ENCODE peak calls at places on chromosomes 5 and 9, in nine cellular contexts. D, W, L, V, U, I, H, R and S are unnamed samples.

GRCh38 chr9:120735415-120736126 is 21.3 kb upstream of the MEGF9 start:
- DNase-seq in D (peak), W (no peak), L (no peak), V (no peak), U (no peak), I (peak), H (peak), R (no peak), S (no peak)

GRCh38 chr5:43649256-43649655 is 46.3 kb downstream of the NNT start:
- DNase-seq in D (no peak), W (no peak), L (no peak), V (no peak), U (no peak), I (peak), H (peak), R (no peak), S (no peak)

GRCh38 chr9:128821584-128822406 is 3.5 kb downstream of the ENDOG start:
- DNase-seq in D (no peak), W (no peak), L (no peak), V (no peak), U (no peak), I (no peak), H (no peak), R (no peak), S (no peak)

GRCh38 chr5:76663573-76663972 is 40.4 kb upstream of the F2RL2 start:
- DNase-seq in D (no peak), W (no peak), L (no peak), V (no peak), U (no peak), I (no peak), H (peak), R (no peak), S (no peak)

GRCh38 chr5:145989428-145989827 is 53.0 kb downstream of the SH3RF2 start:
- DNase-seq in D (no peak), W (no peak), L (no peak), V (no peak), U (no peak), I (no peak), H (no peak), R (no peak), S (no peak)

GRCh38 chr9:70340572-70340971 is 73.9 kb downstream of the KLF9 start:
- DNase-seq in D (peak), W (no peak), L (no peak), V (no peak), U (peak), I (peak), H (peak), R (no peak), S (peak)

GRCh38 chr9:93648836-93649235 is 72.5 kb downstream of the PHF2 start:
- DNase-seq in D (no peak), W (no peak), L (no peak), V (no peak), U (no peak), I (no peak), H (no peak), R (no peak), S (no peak)

GRCh38 chr5:132136906-132137305 is 63.3 kb downstream of the CSF2 start:
- DNase-seq in D (no peak), W (no peak), L (no peak), V (no peak), U (no peak), I (peak), H (peak), R (no peak), S (no peak)

GRCh38 chr9:125141251-125141650 is 2.1 kb downstream of the SCAI start:
- DNase-seq in D (no peak), W (no peak), L (no peak), V (no peak), U (no peak), I (peak), H (peak), R (no peak), S (no peak)

GRCh38 chr5:38515648-38516047 is 40.8 kb downstream of the LIFR start:
- DNase-seq in D (no peak), W (no peak), L (no peak), V (no peak), U (peak), I (peak), H (peak), R (no peak), S (no peak)

GRCh38 chr5:180439911-180440769 is 54.0 kb upstream of the CNOT6 start:
- DNase-seq in D (no peak), W (no peak), L (no peak), V (no peak), U (no peak), I (no peak), H (no peak), R (no peak), S (no peak)

GRCh38 chr9:35847786-35848185 is 18.8 kb downstream of the TMEM8B start:
- DNase-seq in D (no peak), W (no peak), L (no peak), V (no peak), U (no peak), I (peak), H (no peak), R (no peak), S (no peak)

GRCh38 chr9:35816708-35817107 is 1.9 kb upstream of the HINT2 start:
- DNase-seq in D (peak), W (no peak), L (no peak), V (no peak), U (no peak), I (no peak), H (no peak), R (no peak), S (no peak)

GRCh38 chr5:72231989-72232703 is 87.9 kb downstream of the MRPS27 start:
- DNase-seq in D (peak), W (no peak), L (peak), V (no peak), U (no peak), I (peak), H (no peak), R (peak), S (no peak)

GRCh38 chr5:1463326-1464095 is 18.3 kb upstream of the SLC6A3 start:
- DNase-seq in D (no peak), W (no peak), L (no peak), V (no peak), U (no peak), I (no peak), H (no peak), R (no peak), S (no peak)

GRCh38 chr5:139746691-139747582 is 48.7 kb upstream of the PSD2 start:
- DNase-seq in D (peak), W (peak), L (peak), V (no peak), U (no peak), I (peak), H (no peak), R (peak), S (no peak)

GRCh38 chr9:110337727-110338522 is at the start of gene TXNDC8:
- DNase-seq in D (no peak), W (no peak), L (no peak), V (no peak), U (no peak), I (no peak), H (peak), R (no peak), S (no peak)

GRCh38 chr5:151805414-151806225 is 33.9 kb downstream of the G3BP1 start:
- DNase-seq in D (no peak), W (no peak), L (no peak), V (no peak), U (no peak), I (no peak), H (peak), R (no peak), S (no peak)

GRCh38 chr5:124468671-124469411 is 277.6 kb downstream of the ZNF608 start:
- DNase-seq in D (no peak), W (no peak), L (no peak), V (no peak), U (no peak), I (no peak), H (no peak), R (no peak), S (no peak)

GRCh38 chr9:115999498-115999897 is 154.1 kb upstream of the PAPPA start:
- DNase-seq in D (no peak), W (no peak), L (no peak), V (no peak), U (no peak), I (peak), H (peak), R (no peak), S (no peak)

GRCh38 chr9:84667571-84668203 is 1.8 kb upstream of the NTRK2 start:
- DNase-seq in D (peak), W (peak), L (peak), V (no peak), U (no peak), I (peak), H (peak), R (peak), S (no peak)

GRCh38 chr9:126317513-126317912 is 9.1 kb upstream of the MVB12B start:
- DNase-seq in D (no peak), W (no peak), L (no peak), V (no peak), U (no peak), I (peak), H (peak), R (no peak), S (no peak)

GRCh38 chr9:130329061-130329460 is 63.5 kb downstream of the HMCN2 start:
- DNase-seq in D (no peak), W (no peak), L (no peak), V (no peak), U (no peak), I (no peak), H (no peak), R (no peak), S (no peak)

GRCh38 chr9:14203366-14204056 is 110.4 kb downstream of the NFIB start:
- DNase-seq in D (no peak), W (no peak), L (no peak), V (no peak), U (no peak), I (no peak), H (peak), R (no peak), S (peak)

GRCh38 chr5:11383506-11384095 is 520.6 kb downstream of the CTNND2 start:
- DNase-seq in D (no peak), W (no peak), L (no peak), V (no peak), U (no peak), I (no peak), H (no peak), R (no peak), S (no peak)